ENCODE peak calls at places on chromosomes 16 and 17, in four cellular contexts. X is frontal cortex, V is EL, D is caudate nucleus. T is an unnamed sample.

GRCh38 chr16:57277586-57277985 is 6.9 kb downstream of the PLLP start:
- DNase-seq in X (no peak), V (peak), D (no peak), T (no peak)

GRCh38 chr16:5315914-5316313 is 218.3 kb upstream of the EEF2KMT start:
- DNase-seq in X (no peak), V (no peak), D (no peak), T (no peak)

GRCh38 chr16:16045311-16045710 is 95.9 kb downstream of the ABCC1 start:
- DNase-seq in X (no peak), V (no peak), D (no peak), T (no peak)

GRCh38 chr17:56230660-56231059 is 77.4 kb downstream of the ANKFN1 start:
- DNase-seq in X (no peak), V (peak), D (no peak), T (no peak)

GRCh38 chr17:79800325-79801155 is 3.7 kb upstream of the CBX8 start:
- DNase-seq in X (no peak), V (peak), D (no peak), T (no peak)

GRCh38 chr17:51015145-51015558 is 105.5 kb downstream of the SPAG9 start:
- DNase-seq in X (no peak), V (no peak), D (no peak), T (no peak)

GRCh38 chr16:27820646-27821345 is 242.7 kb downstream of the GSG1L start:
- DNase-seq in X (no peak), V (no peak), D (no peak), T (no peak)

GRCh38 chr16:10862432-10862831 is 14.6 kb upstream of the CIITA start:
- DNase-seq in X (no peak), V (peak), D (no peak), T (no peak)

GRCh38 chr16:67169642-67170167 is 633 bp upstream of the NOL3 start:
- DNase-seq in X (no peak), V (peak), D (no peak), T (peak)

GRCh38 chr17:42518755-42519545 is 17.1 kb upstream of the NAGLU start:
- DNase-seq in X (no peak), V (peak), D (no peak), T (no peak)

GRCh38 chr17:64022631-64023063 is 2.2 kb upstream of the ICAM2 start:
- DNase-seq in X (no peak), V (no peak), D (no peak), T (no peak)

GRCh38 chr17:71966459-71967313 is 154.1 kb upstream of the SOX9 start:
- DNase-seq in X (no peak), V (no peak), D (no peak), T (no peak)

GRCh38 chr17:11986179-11986938 is 10.9 kb downstream of the ZNF18 start:
- DNase-seq in X (no peak), V (no peak), D (no peak), T (no peak)

GRCh38 chr16:56871172-56871593 is 6.2 kb downstream of the SLC12A3 start:
- DNase-seq in X (peak), V (peak), D (no peak), T (no peak)

GRCh38 chr17:44353656-44354331 is 8.7 kb downstream of the GRN start:
- DNase-seq in X (no peak), V (peak), D (no peak), T (no peak)

GRCh38 chr17:54992797-54993639 is 24.5 kb downstream of the STXBP4 start:
- DNase-seq in X (peak), V (peak), D (no peak), T (no peak)